ENCODE peak calls at places on chromosomes 13 and 19, in five cellular contexts. D is DND-41; L is right cardiac atrium; V is T-helper 17 cell; X is stimulated activated CD4-positive, alpha-beta T cell treated with anti-CD3 and anti-CD28 coated beads, Interleukin-1b, Interleukin-23, amount 100 ng/mL, for 24 hours. A is an unnamed sample.

GRCh38 chr13:49746111-49746510 is 46.4 kb downstream of the KPNA3 start:
- DNase-seq in D (no peak), L (no peak), V (no peak), X (no peak), A (no peak)

GRCh38 chr19:39498262-39499081 is at the start of gene DLL3:
- DNase-seq in D (peak; percentile 24), L (no peak), V (no peak), X (no peak), A (no peak)

GRCh38 chr13:91346848-91347211 is 657 bp upstream of the MIR17HG start:
- DNase-seq in D (peak; percentile 75), L (no peak), V (peak; percentile 18), X (no peak), A (no peak)

GRCh38 chr19:30318261-30318660 is 53.9 kb upstream of the ZNF536 start:
- DNase-seq in D (no peak), L (no peak), V (no peak), X (no peak), A (no peak)

GRCh38 chr19:15431396-15432017 is 12.7 kb upstream of the AKAP8L start:
- DNase-seq in D (no peak), L (peak; percentile 38), V (no peak), X (no peak), A (no peak)

GRCh38 chr19:1070931-1071791 is 4.2 kb downstream of the ARHGAP45 start:
- DNase-seq in D (no peak), L (peak; percentile 64), V (no peak), X (no peak), A (no peak)

GRCh38 chr13:40578055-40578454 is 88.4 kb downstream of the FOXO1 start:
- DNase-seq in D (no peak), L (no peak), V (no peak), X (no peak), A (no peak)

GRCh38 chr13:32314968-32315254 is 252 bp downstream of the ZAR1L start:
- DNase-seq in D (peak; percentile 73), L (no peak), V (peak; percentile 37), X (peak; percentile 30), A (peak; percentile 14)

GRCh38 chr13:95676100-95676774 is 702 bp upstream of the DNAJC3 start:
- DNase-seq in D (peak; percentile 41), L (no peak), V (peak; percentile 6), X (no peak), A (no peak)

GRCh38 chr19:7188682-7189629 is 105.3 kb downstream of the INSR start:
- DNase-seq in D (no peak), L (no peak), V (no peak), X (no peak), A (no peak)

GRCh38 chr19:47680858-47681332 is 32.3 kb upstream of the EHD2 start:
- DNase-seq in D (no peak), L (peak; percentile 75), V (no peak), X (no peak), A (no peak)

GRCh38 chr13:77267362-77267761 is 59.5 kb downstream of the MYCBP2 start:
- DNase-seq in D (no peak), L (no peak), V (no peak), X (no peak), A (no peak)

A was measured in NCI-H1048.